ENCODE peak calls at places on chromosomes 4 and X, in seven cellular contexts. O is effector memory CD4-positive, alpha-beta T cell; S is left ventricle myocardium inferior; Z is left lung; H is MM.1S; W is upper lobe of left lung; A is A549. K is an unnamed sample.

GRCh38 chr4:166941629-166942028 is 292.7 kb downstream of the SPOCK3 start:
- DNase-seq in O (no peak), Z (no peak), A (no peak), H (no peak), S (no peak), W (no peak), K (no peak)

GRCh38 chrX:23364416-23364815 is 29.8 kb downstream of the PTCHD1 start:
- DNase-seq in A (no peak), O (no peak), W (no peak), Z (no peak), S (no peak), H (no peak), K (no peak)

GRCh38 chr4:39326468-39326960 is 39.6 kb downstream of the RFC1 start:
- DNase-seq in Z (no peak), S (no peak), O (no peak), H (no peak), A (no peak), W (no peak), K (no peak)

GRCh38 chrX:93585661-93586060 is 87.7 kb downstream of the NAP1L3 start:
- DNase-seq in W (no peak), A (no peak), Z (no peak), S (no peak), O (no peak), H (no peak), K (no peak)

GRCh38 chrX:63408050-63408449 is 56.9 kb upstream of the SPIN4 start:
- DNase-seq in O (no peak), Z (no peak), H (no peak), S (no peak), W (no peak), A (no peak), K (no peak)

GRCh38 chrX:138986866-138987265 is 275.3 kb upstream of the FGF13 start:
- DNase-seq in A (no peak), W (no peak), Z (no peak), H (no peak), O (no peak), S (no peak), K (no peak)

GRCh38 chr4:75499900-75500299 is 14.3 kb downstream of the RCHY1 start:
- DNase-seq in S (no peak), Z (no peak), O (no peak), A (no peak), H (no peak), W (no peak), K (no peak)

GRCh38 chr4:137531121-137531520 is 1.2 kb downstream of the PCDH18 start:
- DNase-seq in A (no peak), Z (no peak), S (no peak), O (no peak), H (no peak), W (no peak), K (no peak)

DNA sequence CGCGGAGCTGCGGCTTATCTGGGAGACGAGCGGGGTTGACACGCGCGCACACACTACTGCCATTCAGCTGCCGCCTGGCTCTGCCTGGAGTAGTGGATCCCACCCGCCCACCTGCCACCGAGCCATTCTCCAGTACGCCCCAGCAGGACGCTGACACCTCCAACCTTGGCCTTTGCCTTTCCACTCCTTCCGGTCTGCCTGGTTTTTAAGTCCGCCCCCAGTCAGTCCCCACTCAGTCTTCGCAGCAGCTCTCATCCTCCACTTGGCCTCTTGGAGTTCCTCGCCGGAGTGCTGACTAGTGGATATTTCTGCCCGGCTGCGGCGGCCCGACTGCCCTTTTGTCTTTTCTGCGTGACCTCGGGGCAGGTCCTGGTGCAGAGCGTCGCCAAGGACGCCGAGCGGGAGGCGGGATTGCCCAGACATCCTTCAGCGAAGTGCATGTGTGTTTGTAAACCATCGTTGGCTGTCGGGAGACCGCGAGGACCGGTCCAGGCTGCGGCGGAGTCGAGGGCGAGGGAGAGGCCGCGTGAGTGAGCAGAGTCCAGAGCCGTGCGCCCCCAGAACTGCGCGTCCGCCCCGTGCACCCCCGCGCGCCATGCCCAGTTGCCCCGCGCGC is 1.1 kb downstream of the SLIT2 start:
- DNase-seq in S (peak; percentile 20), H (peak; percentile 27), A (no peak), Z (peak; percentile 75), W (peak; percentile 84), O (no peak), K (no peak)
- H3K4me3 ChIP-seq in S (peak overlapping the region; percentile 73), H (peak overlapping the region; percentile 76), A (no peak overlapping the region), Z (peak overlapping the region; percentile 47), W (peak overlapping the region; percentile 64), O (no peak overlapping the region), K (peak overlapping the region; percentile 62)

GRCh38 chr4:23884731-23885130 is 5.1 kb downstream of the PPARGC1A start:
- DNase-seq in O (no peak), A (no peak), Z (no peak), H (no peak), W (no peak), S (no peak), K (no peak)
- H3K4me1 ChIP-seq in O (peaks cover 2% of the 10 kb centered on the region), A (no peaks in the 10 kb centered on the region), Z (peaks cover 8% of the 10 kb centered on the region), H (peaks cover 17% of the 10 kb centered on the region), W (no peaks in the 10 kb centered on the region), S (peaks cover 70% of the 10 kb centered on the region), K (peaks cover 3% of the 10 kb centered on the region)

GRCh38 chr4:89204624-89205023 is 93.3 kb downstream of the TIGD2 start:
- DNase-seq in S (no peak), W (no peak), Z (no peak), H (no peak), O (no peak), A (no peak), K (no peak)
- H3K4me3 ChIP-seq in S (no peak overlapping the region), W (no peak overlapping the region), Z (no peak overlapping the region), H (no peak overlapping the region), O (no peak overlapping the region), A (no peak overlapping the region), K (no peak overlapping the region)

DNA sequence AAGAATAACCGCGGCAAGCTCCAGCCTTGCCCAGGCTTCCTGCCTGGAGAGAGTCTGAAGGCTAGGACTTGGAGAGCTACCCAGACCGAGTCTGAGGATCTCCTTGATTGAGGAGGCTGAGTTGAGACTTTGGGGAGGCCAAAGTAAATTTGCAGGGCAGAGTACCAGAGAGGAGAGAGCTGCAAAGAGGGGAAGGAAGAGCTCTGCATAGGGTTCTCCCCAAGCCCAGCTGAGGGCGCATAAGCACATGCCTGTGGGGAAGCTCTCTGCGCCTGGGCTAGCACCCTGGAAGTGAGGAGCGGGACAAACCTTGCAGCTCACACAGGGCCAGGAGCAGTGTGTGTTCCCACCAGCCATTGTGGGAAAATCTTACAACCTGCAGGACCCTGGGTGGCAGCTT is 56.1 kb downstream of the FAM193A start:
- DNase-seq in W (no peak), Z (no peak), A (no peak), S (no peak), H (no peak), O (no peak), K (no peak)
- H3K4me1 ChIP-seq in W (peaks cover 55% of the 10 kb centered on the region), Z (peaks cover 70% of the 10 kb centered on the region), A (no peaks in the 10 kb centered on the region), S (peaks cover 98% of the 10 kb centered on the region), H (no peaks in the 10 kb centered on the region), O (peaks cover 6% of the 10 kb centered on the region), K (peaks cover 2% of the 10 kb centered on the region)

GRCh38 chrX:68061206-68061535 is 372.1 kb downstream of the OPHN1 start:
- DNase-seq in H (no peak), A (no peak), W (no peak), Z (no peak), O (no peak), S (no peak), K (no peak)
- H3K4me3 ChIP-seq in H (no peak overlapping the region), A (no peak overlapping the region), W (no peak overlapping the region), Z (no peak overlapping the region), O (no peak overlapping the region), S (no peak overlapping the region), K (no peak overlapping the region)

DNA sequence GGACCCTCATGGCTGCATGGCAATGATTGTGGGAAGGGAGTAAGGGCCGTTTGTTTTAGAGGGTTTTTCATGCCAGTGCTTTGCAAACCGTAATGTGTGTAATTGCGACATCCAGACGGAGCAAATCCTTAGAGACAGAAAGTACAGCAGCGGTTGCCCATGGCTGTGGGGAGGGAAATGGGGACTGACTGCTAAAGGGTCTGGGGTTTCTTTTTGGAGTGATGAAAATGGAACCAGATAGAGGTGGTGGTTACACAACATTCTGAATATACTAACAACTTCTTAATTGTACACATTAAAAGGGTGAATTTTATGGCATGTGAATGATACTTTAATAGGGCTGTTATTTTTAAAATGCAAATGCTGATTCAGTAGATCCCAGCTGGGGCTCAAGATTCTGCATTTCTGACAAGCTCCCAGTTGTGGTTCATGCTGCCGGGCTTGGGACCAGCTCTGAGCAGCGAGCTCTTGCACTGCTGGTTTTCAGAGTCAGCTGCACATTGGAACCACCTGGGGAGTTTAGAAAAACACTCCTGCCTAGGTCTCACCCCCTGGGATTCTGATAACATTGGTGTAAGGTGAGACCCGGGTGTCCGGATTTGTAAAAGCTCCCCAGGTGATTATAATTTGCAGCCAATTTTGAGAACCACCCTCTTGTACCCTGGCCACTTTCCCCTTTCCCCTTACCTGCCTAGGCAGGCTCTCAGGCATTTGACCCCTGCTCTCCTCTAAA is 47.7 kb downstream of the PRPS1 start:
- DNase-seq in O (no peak), A (no peak), Z (no peak), H (peak; percentile 56), S (no peak), W (no peak), K (no peak)
- H3K4me1 ChIP-seq in O (peaks cover 60% of the 10 kb centered on the region), A (peaks cover 40% of the 10 kb centered on the region), Z (peaks cover 54% of the 10 kb centered on the region), H (peaks cover 35% of the 10 kb centered on the region), S (peaks cover 54% of the 10 kb centered on the region), W (peaks cover 27% of the 10 kb centered on the region), K (no peaks in the 10 kb centered on the region)

GRCh38 chr4:67048530-67048929 is 496.8 kb downstream of the CENPC start:
- DNase-seq in H (no peak), A (no peak), Z (no peak), S (no peak), W (no peak), O (no peak), K (no peak)

GRCh38 chr4:67054901-67055300 is 490.4 kb downstream of the CENPC start:
- DNase-seq in S (no peak), O (no peak), A (no peak), H (no peak), Z (no peak), W (no peak), K (no peak)

GRCh38 chr4:67049446-67049845 is 495.9 kb downstream of the CENPC start:
- DNase-seq in S (no peak), Z (no peak), H (no peak), O (no peak), A (no peak), W (no peak), K (no peak)

GRCh38 chr4:67051000-67051789 is 494.1 kb downstream of the CENPC start:
- DNase-seq in H (no peak), A (no peak), O (no peak), S (no peak), Z (no peak), W (no peak), K (no peak)

DNA sequence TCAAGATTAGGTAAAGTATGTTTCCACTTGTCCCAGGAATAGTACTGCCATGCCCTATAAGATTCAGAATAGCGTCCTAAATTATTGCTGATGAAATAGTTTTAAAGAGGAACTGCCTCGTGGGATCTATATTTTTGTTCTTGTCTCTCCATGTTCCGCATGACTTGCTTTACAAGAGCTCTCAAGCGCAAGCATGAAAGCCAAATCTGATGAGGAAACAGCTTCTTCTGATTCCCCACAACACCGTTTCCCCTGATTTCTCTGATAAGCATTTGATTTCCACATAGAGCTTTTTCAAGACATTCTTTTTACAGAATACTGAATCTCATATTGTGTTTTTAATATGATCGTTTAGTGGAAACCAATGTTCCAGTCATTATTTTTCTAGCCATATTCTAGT is 492.3 kb downstream of the CENPC start:
- DNase-seq in O (no peak), W (no peak), A (no peak), Z (no peak), S (no peak), H (no peak), K (no peak)
- H3K4me3 ChIP-seq in O (no peak overlapping the region), W (no peak overlapping the region), A (no peak overlapping the region), Z (no peak overlapping the region), S (no peak overlapping the region), H (no peak overlapping the region), K (no peak overlapping the region)

GRCh38 chr4:2804449-2804972 is 11.6 kb downstream of the SH3BP2 start:
- DNase-seq in O (no peak), A (no peak), H (no peak), S (peak; percentile 13), W (no peak), Z (peak; percentile 57), K (no peak)
- H3K4me1 ChIP-seq in O (peaks cover 23% of the 10 kb centered on the region), A (peaks cover 20% of the 10 kb centered on the region), H (no peaks in the 10 kb centered on the region), S (peaks cover 94% of the 10 kb centered on the region), W (peaks cover 92% of the 10 kb centered on the region), Z (peaks cover 95% of the 10 kb centered on the region), K (peaks cover 30% of the 10 kb centered on the region)

K was measured in NT2/D1.